ENCODE peak calls at places on chromosome 15, in five cellular contexts. C, O, Z, G and T are unnamed samples.

GRCh38 chr15:50145451-50145872 is 26.4 kb upstream of the ATP8B4 start:
- DNase-seq in C (no peak), O (peak; percentile 77), Z (peak; percentile 16), G (peak; percentile 66), T (no peak)

GRCh38 chr15:85296615-85297402 is 83.6 kb upstream of the AKAP13 start:
- DNase-seq in C (no peak), O (peak; percentile 64), Z (peak; percentile 68), G (peak; percentile 55), T (peak; percentile 39)

GRCh38 chr15:48723964-48724363 is 78.5 kb upstream of the FBN1 start:
- DNase-seq in C (no peak), O (no peak), Z (no peak), G (no peak), T (no peak)

GRCh38 chr15:62071711-62072308 is 5.0 kb downstream of the C2CD4A start:
- DNase-seq in C (no peak), O (peak; percentile 21), Z (no peak), G (no peak), T (no peak)

GRCh38 chr15:84104853-84105252 is 130.7 kb upstream of the GOLGA6L4 start:
- DNase-seq in C (no peak), O (no peak), Z (no peak), G (no peak), T (no peak)

GRCh38 chr15:67914537-67915373 is 74.9 kb upstream of the RNU6-1 start:
- DNase-seq in C (peak; percentile 39), O (peak; percentile 34), Z (no peak), G (peak; percentile 13), T (no peak)

GRCh38 chr15:37124330-37124729 is 24.0 kb upstream of the MEIS2 start:
- DNase-seq in C (no peak), O (no peak), Z (no peak), G (no peak), T (no peak)

GRCh38 chr15:101504866-101505609 is 15.5 kb upstream of the PCSK6 start:
- DNase-seq in C (no peak), O (no peak), Z (no peak), G (no peak), T (no peak)

GRCh38 chr15:40763801-40764765 is at the start of gene GCHFR:
- DNase-seq in C (peak; percentile 81), O (peak; percentile 59), Z (no peak), G (peak; percentile 32), T (peak; percentile 87)

GRCh38 chr15:68316061-68316804 is 38.7 kb downstream of the FEM1B start:
- DNase-seq in C (no peak), O (no peak), Z (no peak), G (no peak), T (no peak)

GRCh38 chr15:36156855-36157521 is 422.4 kb upstream of the CDIN1 start:
- DNase-seq in C (peak; percentile 9), O (peak; percentile 53), Z (no peak), G (peak; percentile 40), T (no peak)

GRCh38 chr15:47987908-47988532 is 132.8 kb upstream of the SLC24A5 start:
- DNase-seq in C (no peak), O (peak; percentile 56), Z (peak; percentile 38), G (peak; percentile 31), T (no peak)

GRCh38 chr15:93997071-93997658 is 234.2 kb upstream of the MCTP2 start:
- DNase-seq in C (no peak), O (no peak), Z (no peak), G (no peak), T (no peak)

GRCh38 chr15:51735211-51735610 is 2.2 kb downstream of the LYSMD2 start:
- DNase-seq in C (no peak), O (no peak), Z (no peak), G (no peak), T (no peak)

GRCh38 chr15:35298509-35298908 is 213.4 kb upstream of the NANOGP8 start:
- DNase-seq in C (no peak), O (no peak), Z (no peak), G (no peak), T (no peak)

GRCh38 chr15:98043160-98044059 is 82.9 kb downstream of the ARRDC4 start:
- DNase-seq in C (no peak), O (no peak), Z (no peak), G (no peak), T (no peak)

GRCh38 chr15:25858952-25859760 is 4.0 kb downstream of the ATP10A start:
- DNase-seq in C (no peak), O (no peak), Z (no peak), G (no peak), T (no peak)

GRCh38 chr15:75346796-75347221 is at the start of gene NEIL1:
- DNase-seq in C (no peak), O (no peak), Z (no peak), G (no peak), T (no peak)

GRCh38 chr15:84588053-84588874 is 12.5 kb upstream of the ZSCAN2 start:
- DNase-seq in C (peak; percentile 85), O (peak; percentile 66), Z (no peak), G (peak; percentile 53), T (peak; percentile 76)

GRCh38 chr15:66692391-66692790 is 9.6 kb upstream of the SMAD6 start:
- DNase-seq in C (no peak), O (no peak), Z (no peak), G (no peak), T (no peak)

GRCh38 chr15:48940508-48940907 is 23.2 kb downstream of the SHC4 start:
- DNase-seq in C (no peak), O (peak; percentile 100), Z (peak; percentile 81), G (peak; percentile 100), T (peak; percentile 56)

GRCh38 chr15:66580643-66581042 is 14.8 kb upstream of the LCTL start:
- DNase-seq in C (peak; percentile 71), O (peak; percentile 38), Z (no peak), G (peak; percentile 12), T (no peak)

GRCh38 chr15:68352401-68353062 is 75.0 kb downstream of the FEM1B start:
- DNase-seq in C (peak; percentile 43), O (peak; percentile 96), Z (peak; percentile 21), G (peak; percentile 96), T (no peak)

GRCh38 chr15:60695713-60696522 is 217.0 kb upstream of the ICE2 start:
- DNase-seq in C (no peak), O (peak; percentile 59), Z (no peak), G (peak; percentile 47), T (no peak)

GRCh38 chr15:42490246-42490742 is 647 bp downstream of the ZNF106 start:
- DNase-seq in C (no peak), O (no peak), Z (no peak), G (no peak), T (no peak)

GRCh38 chr15:99108993-99109392 is 4.1 kb downstream of the SYNM start:
- DNase-seq in C (no peak), O (no peak), Z (no peak), G (no peak), T (no peak)

GRCh38 chr15:75347222-75348033 is 589 bp downstream of the NEIL1 start:
- DNase-seq in C (peak; percentile 65), O (no peak), Z (no peak), G (no peak), T (peak; percentile 83)

GRCh38 chr15:87863152-87863551 is 393.4 kb downstream of the NTRK3 start:
- DNase-seq in C (no peak), O (no peak), Z (no peak), G (no peak), T (no peak)

DNA sequence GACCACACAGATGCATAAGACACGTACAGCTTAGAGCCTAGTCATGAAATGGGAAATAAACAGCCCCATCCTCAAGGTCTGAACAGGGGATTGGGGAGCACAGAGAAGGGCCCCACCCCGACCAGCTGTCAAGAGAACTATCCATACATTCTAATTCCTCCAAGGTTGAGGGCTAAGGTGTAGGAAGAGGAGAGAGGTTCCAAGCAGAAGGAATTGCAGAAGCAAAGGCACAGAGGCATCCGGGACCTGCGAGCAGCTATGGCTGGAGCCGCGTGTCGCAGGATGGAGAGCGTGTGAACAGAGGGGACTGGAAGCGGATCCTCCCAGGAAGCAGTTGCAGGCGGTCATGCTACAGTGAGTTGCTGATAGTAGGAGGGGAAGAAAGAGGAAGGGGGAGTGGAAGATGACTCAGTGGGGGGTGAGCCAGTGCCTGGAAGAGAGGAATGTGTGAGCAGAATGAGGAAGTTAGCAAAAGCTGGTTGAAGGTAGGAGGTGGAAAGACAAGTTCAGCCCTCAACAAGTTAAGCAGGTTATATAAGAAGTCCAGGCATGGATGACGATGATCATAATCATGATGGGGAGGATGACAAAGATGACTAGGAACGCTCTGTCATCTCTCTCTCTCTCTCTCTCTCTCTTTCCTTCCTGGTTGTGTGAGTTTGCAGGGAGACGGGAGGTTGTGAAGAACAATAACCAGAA is 89.7 kb downstream of the LIPC start:
- DNase-seq in C (peak; percentile 46), O (peak; percentile 82), Z (no peak), G (peak; percentile 72), T (no peak)
- H3K4me3 ChIP-seq in C (no peak overlapping the region), O (no peak overlapping the region), Z (no peak overlapping the region), G (no peak overlapping the region), T (no peak overlapping the region)

DNA sequence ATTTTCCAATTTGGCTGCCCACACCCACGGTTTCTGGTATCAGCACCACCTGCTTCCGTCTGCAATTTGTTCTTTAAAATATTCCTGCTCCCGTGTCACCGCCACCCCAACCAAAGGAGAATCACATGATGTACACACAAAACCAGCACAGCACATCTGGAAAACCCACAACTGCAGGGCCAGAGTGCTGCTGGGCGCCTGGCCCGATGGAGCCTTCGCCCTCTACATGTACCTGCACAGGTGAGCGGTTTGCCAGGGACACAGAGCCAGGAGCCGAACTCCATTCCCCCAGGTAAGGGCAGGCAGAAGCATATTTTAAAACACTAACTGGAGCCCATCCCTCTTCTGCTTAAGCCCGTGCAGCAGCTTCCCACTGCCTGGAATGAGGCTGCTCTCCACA is 75.6 kb downstream of the ADAMTS17 start:
- DNase-seq in C (no peak), O (no peak), Z (no peak), G (no peak), T (no peak)
- TF ChIP-seq CTCF in C (no peak), O (no peak), Z (no peak), G (no peak), T (no peak)

GRCh38 chr15:69979269-69979668 is 118.4 kb downstream of the TLE3 start:
- DNase-seq in C (no peak), O (peak; percentile 1), Z (no peak), G (no peak), T (peak; percentile 64)
- H3K36me3 ChIP-seq in C (no peaks in the 10 kb centered on the region), O (no peaks in the 10 kb centered on the region), Z (no peaks in the 10 kb centered on the region), G (no peaks in the 10 kb centered on the region), T (no peaks in the 10 kb centered on the region)

GRCh38 chr15:57198654-57199241 is 177.6 kb upstream of the CGNL1 start:
- DNase-seq in C (no peak), O (peak; percentile 67), Z (no peak), G (peak; percentile 52), T (no peak)
- H3K4me3 ChIP-seq in C (no peak overlapping the region), O (no peak overlapping the region), Z (no peak overlapping the region), G (no peak overlapping the region), T (no peak overlapping the region)